ENCODE peak calls at places on chromosomes 6 and 20, in seven cellular contexts. Z, J, K, U, T, B and V are unnamed samples.

GRCh38 chr20:50567860-50568548 is 57.8 kb downstream of the PTPN1 start:
- DNase-seq in Z (no peak), J (no peak), K (no peak), U (no peak), T (no peak), B (no peak), V (no peak)

GRCh38 chr6:36929607-36930006 is 24.9 kb upstream of the PI16 start:
- DNase-seq in Z (no peak), J (no peak), K (no peak), U (peak), T (no peak), B (no peak), V (peak)

GRCh38 chr6:33954453-33954852 is 150.7 kb upstream of the MLN start:
- DNase-seq in Z (no peak), J (no peak), K (no peak), U (no peak), T (no peak), B (no peak), V (no peak)

GRCh38 chr20:1301031-1301529 is 27.9 kb downstream of the SDCBP2 start:
- DNase-seq in Z (no peak), J (no peak), K (no peak), U (peak), T (peak), B (no peak), V (peak)

GRCh38 chr6:167407239-167408064 is 82.6 kb downstream of the TTLL2 start:
- DNase-seq in Z (no peak), J (no peak), K (no peak), U (no peak), T (no peak), B (no peak), V (no peak)

GRCh38 chr20:40481337-40481736 is 207.7 kb downstream of the MAFB start:
- DNase-seq in Z (no peak), J (no peak), K (no peak), U (peak), T (no peak), B (no peak), V (no peak)

GRCh38 chr6:166907373-166907841 is 48.9 kb downstream of the RNASET2 start:
- DNase-seq in Z (no peak), J (no peak), K (no peak), U (no peak), T (no peak), B (no peak), V (no peak)

GRCh38 chr6:5036309-5036708 is 32.5 kb upstream of the RPP40 start:
- DNase-seq in Z (no peak), J (no peak), K (no peak), U (peak), T (peak), B (no peak), V (no peak)

GRCh38 chr20:6492396-6493055 is 275.0 kb upstream of the BMP2 start:
- DNase-seq in Z (no peak), J (no peak), K (no peak), U (peak), T (no peak), B (no peak), V (no peak)

GRCh38 chr6:134880487-134881190 is 69.3 kb downstream of the ALDH8A1 start:
- DNase-seq in Z (no peak), J (no peak), K (no peak), U (no peak), T (no peak), B (no peak), V (peak)

GRCh38 chr6:89368107-89368506 is 15.6 kb upstream of the UBE2J1 start:
- DNase-seq in Z (peak), J (peak), K (peak), U (peak), T (peak), B (peak), V (peak)

GRCh38 chr6:33540768-33541167 is 39.3 kb downstream of the BAK1 start:
- DNase-seq in Z (no peak), J (no peak), K (no peak), U (no peak), T (no peak), B (no peak), V (no peak)

GRCh38 chr6:137097057-137097456 is 52.3 kb upstream of the IL20RA start:
- DNase-seq in Z (no peak), J (no peak), K (no peak), U (peak), T (no peak), B (no peak), V (no peak)

GRCh38 chr20:25579081-25579770 is 6.1 kb downstream of the NINL start:
- DNase-seq in Z (no peak), J (no peak), K (no peak), U (peak), T (no peak), B (no peak), V (no peak)

GRCh38 chr20:62606551-62607201 is 35.6 kb upstream of the SLCO4A1 start:
- DNase-seq in Z (no peak), J (peak), K (peak), U (peak), T (no peak), B (peak), V (peak)

GRCh38 chr6:118667988-118668387 is 16.6 kb upstream of the CEP85L start:
- DNase-seq in Z (no peak), J (no peak), K (no peak), U (peak), T (no peak), B (no peak), V (peak)

GRCh38 chr6:3742426-3743344 is 8.8 kb downstream of the PXDC1 start:
- DNase-seq in Z (peak), J (peak), K (peak), U (peak), T (peak), B (peak), V (peak)
- H3K4me3 ChIP-seq in Z (no peak), J (peak), K (no peak), U (peak), T (no peak), B (peak), V (peak)

DNA sequence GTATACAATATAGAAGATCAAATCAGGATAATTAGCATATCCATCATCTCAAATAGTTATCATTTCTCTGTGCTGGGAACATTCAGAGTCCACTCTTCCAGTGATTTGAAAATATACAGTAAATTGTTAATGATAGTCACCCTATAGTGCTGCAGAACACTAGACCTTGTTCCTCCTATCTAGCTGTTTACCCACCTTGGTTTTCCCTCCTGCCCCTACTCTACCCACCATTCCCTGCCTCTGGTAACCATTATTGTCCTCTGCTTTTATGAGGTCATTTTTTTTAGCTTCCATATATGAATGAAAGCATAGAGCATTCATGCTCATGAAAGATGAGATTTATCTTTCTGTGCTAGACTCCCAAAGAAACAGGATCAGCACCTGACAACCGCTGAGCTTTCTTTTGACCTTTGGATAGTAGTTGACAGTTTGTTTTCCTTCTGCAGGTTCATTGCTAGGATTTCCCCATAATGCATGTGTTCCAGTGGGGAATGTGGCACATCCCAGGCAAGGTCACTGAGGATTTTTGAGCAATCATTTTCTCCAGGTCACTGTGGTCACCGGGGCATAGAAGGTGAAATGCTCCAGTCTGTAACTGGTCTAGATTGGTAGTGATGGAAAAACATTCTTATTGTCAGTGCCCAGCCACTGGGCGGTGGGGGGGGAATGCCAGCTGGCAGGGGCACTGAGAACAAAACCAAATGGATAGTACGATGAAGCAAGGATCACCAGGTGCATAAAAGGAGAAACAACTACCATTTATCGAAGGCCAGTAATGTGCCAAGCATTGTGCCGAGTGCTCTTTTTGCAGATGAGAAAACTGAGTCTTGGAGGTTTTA is 33.6 kb upstream of the BCAS1 start:
- DNase-seq in Z (no peak), J (no peak), K (no peak), U (no peak), T (peak), B (no peak), V (no peak)
- TF ChIP-seq CTCF in Z (no peak), J (no peak), K (no peak), U (no peak), T (no peak), B (no peak), V (no peak)

GRCh38 chr20:34262488-34263288 is 21.5 kb downstream of the ASIP start:
- DNase-seq in Z (peak), J (no peak), K (peak), U (peak), T (no peak), B (peak), V (peak)
- H3K4me3 ChIP-seq in Z (no peak), J (no peak), K (no peak), U (no peak), T (no peak), B (no peak), V (no peak)

GRCh38 chr6:157762636-157763035 is 60.4 kb upstream of the SNX9 start:
- DNase-seq in Z (no peak), J (no peak), K (no peak), U (peak), T (peak), B (no peak), V (no peak)
- TF ChIP-seq CTCF in Z (no peak), J (no peak), K (no peak), U (peak), T (peak), B (no peak), V (peak)

DNA sequence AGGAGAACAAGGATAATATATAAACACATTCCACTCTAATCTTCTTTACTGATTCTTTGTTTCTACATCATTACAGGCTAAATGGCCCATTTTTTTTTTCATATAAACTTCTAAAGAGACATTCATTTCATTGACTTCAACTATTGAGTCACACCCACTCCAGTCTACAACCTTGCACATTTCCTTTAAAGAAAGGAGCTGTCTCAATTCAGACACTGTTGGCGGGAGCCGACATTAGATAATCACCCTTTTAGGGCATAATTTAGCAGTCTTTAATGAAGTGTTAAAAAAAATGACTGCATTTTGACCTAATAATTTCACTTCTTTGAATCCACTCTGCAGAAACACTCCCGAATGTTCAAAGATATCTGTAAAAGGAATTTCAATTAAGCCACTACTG is 1.6 kb downstream of the EPM2A start:
- DNase-seq in Z (no peak), J (no peak), K (no peak), U (no peak), T (no peak), B (no peak), V (no peak)
- H3K4me3 ChIP-seq in Z (no peak), J (peak), K (peak), U (no peak), T (peak), B (peak), V (peak)

DNA sequence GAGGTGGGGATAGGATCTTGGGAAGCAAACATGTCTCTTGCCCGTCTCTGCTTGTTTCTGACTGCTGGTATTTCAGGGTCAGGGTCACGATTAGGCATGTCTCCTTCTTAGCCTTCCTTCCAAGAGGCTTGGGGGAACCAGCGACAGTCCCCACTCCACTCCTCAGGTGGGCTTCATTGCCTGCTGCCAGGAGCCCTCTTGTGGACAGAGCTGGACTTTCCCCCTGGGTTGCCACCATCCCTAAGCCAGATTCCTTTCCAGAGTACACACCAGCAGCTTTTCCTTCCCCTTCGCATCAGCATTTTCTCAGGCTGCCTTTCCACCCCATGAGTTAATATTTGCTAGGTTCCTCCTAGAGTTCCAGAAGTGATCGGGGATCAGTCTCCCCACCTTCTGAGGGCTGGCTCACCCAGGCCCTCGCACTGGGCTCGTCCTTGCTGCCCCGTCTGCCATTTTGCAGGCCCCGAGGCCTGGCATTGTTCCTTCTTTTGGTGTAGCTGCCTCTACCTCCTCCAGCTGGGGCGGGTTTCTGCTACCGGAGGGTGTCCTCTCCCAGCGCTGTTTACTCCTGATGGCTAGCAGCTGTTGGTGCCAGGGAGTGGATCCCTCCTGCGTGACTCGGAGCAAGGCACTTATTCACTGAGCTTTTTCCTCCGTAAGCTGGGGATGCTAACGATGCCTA is 8.8 kb upstream of the C20orf144 start:
- DNase-seq in Z (no peak), J (no peak), K (no peak), U (peak), T (peak), B (peak), V (peak)
- TF ChIP-seq CTCF in Z (no peak), J (peak), K (peak), U (peak), T (peak), B (peak), V (peak)

GRCh38 chr20:19975901-19976300 is 41.3 kb upstream of the NAA20 start:
- DNase-seq in Z (no peak), J (no peak), K (no peak), U (peak), T (peak), B (peak), V (peak)
- H3K4me3 ChIP-seq in Z (peak), J (peak), K (peak), U (peak), T (peak), B (peak), V (peak)

GRCh38 chr6:75213732-75214131 is 7.9 kb upstream of the COL12A1 start:
- DNase-seq in Z (no peak), J (no peak), K (no peak), U (no peak), T (no peak), B (no peak), V (no peak)
- TF ChIP-seq CTCF in Z (no peak), J (no peak), K (no peak), U (peak), T (no peak), B (no peak), V (peak)

GRCh38 chr6:46255528-46255927 is 84.7 kb upstream of the ENPP5 start:
- DNase-seq in Z (no peak), J (no peak), K (no peak), U (no peak), T (no peak), B (no peak), V (no peak)
- H3K4me3 ChIP-seq in Z (no peak), J (no peak), K (no peak), U (no peak), T (no peak), B (no peak), V (no peak)